ENCODE peak calls at places on chromosomes 11 and 22, in nine cellular contexts. X is suprapubic skin, O is thyroid gland, S is stomach, F is gastrocnemius medialis, U is tibial nerve, Y is heart left ventricle, T is body of pancreas, H is A549. V is an unnamed sample. For H3K4me1, the result is how much of the 10 kb centered on the place peaks cover.

GRCh38 chr11:2107521-2107920 is 31.7 kb downstream of the IGF2 start:
- DNase-seq in S (no peak), O (no peak), X (no peak), F (no peak), T (no peak), U (no peak), Y (no peak), H (no peak), V (peak)

GRCh38 chr11:4890279-4890678 is 8.6 kb downstream of the OR51T1 start:
- DNase-seq in Y (no peak), O (no peak), F (no peak), S (no peak), H (no peak), U (no peak), T (no peak), X (no peak), V (no peak)

GRCh38 chr22:35538801-35539321 is 1.8 kb upstream of the RASD2 start:
- DNase-seq in F (peak), S (no peak), T (peak), X (no peak), U (no peak), Y (no peak), H (peak), O (peak), V (no peak)

GRCh38 chr22:45970709-45971388 is 6.1 kb downstream of the WNT7B start:
- DNase-seq in Y (no peak), T (no peak), O (no peak), F (no peak), X (no peak), U (no peak), S (no peak), H (no peak), V (no peak)

GRCh38 chr22:47375621-47376321 is 613.3 kb downstream of the TBC1D22A start:
- DNase-seq in S (no peak), Y (no peak), F (no peak), U (no peak), H (no peak), T (peak), O (no peak), X (peak), V (peak)

GRCh38 chr11:68447015-68447801 is 13.3 kb upstream of the PPP6R3 start:
- DNase-seq in S (peak), T (peak), H (peak), Y (peak), X (peak), U (peak), O (peak), F (peak), V (peak)

GRCh38 chr11:20000022-20000392 is 160.3 kb downstream of the DBX1 start:
- DNase-seq in H (no peak), Y (no peak), F (no peak), U (no peak), T (no peak), S (no peak), X (no peak), O (no peak), V (no peak)

GRCh38 chr11:60914620-60915249 is 777 bp downstream of the TMEM109 start:
- DNase-seq in F (peak), Y (no peak), S (no peak), U (no peak), H (no peak), O (peak), T (peak), X (no peak), V (no peak)

GRCh38 chr11:8732276-8732675 is 49.7 kb downstream of the RPL27A start:
- DNase-seq in O (peak), X (no peak), F (no peak), U (no peak), Y (no peak), H (no peak), T (no peak), S (no peak), V (peak)

GRCh38 chr22:48045369-48045768 is 1282.9 kb downstream of the TBC1D22A start:
- DNase-seq in S (no peak), U (no peak), O (no peak), H (no peak), X (no peak), Y (no peak), F (no peak), T (no peak), V (no peak)

GRCh38 chr22:17381237-17381913 is 12.1 kb downstream of the CECR2 start:
- DNase-seq in T (no peak), H (no peak), Y (no peak), X (no peak), S (no peak), U (no peak), O (no peak), F (peak), V (no peak)

GRCh38 chr11:3964935-3965511 is 109.6 kb downstream of the STIM1 start:
- DNase-seq in T (no peak), H (no peak), Y (no peak), O (no peak), S (no peak), F (no peak), U (no peak), X (no peak), V (no peak)

GRCh38 chr11:119056397-119056999 is 507 bp downstream of the HYOU1 start:
- DNase-seq in T (peak), Y (no peak), H (no peak), X (peak), S (peak), U (no peak), O (peak), F (peak), V (no peak)

GRCh38 chr11:114276077-114276476 is 20.1 kb upstream of the NNMT start:
- DNase-seq in U (no peak), S (no peak), F (no peak), Y (no peak), T (no peak), H (no peak), X (no peak), O (no peak), V (no peak)

GRCh38 chr22:39084666-39085065 is 7.6 kb downstream of the APOBEC3G start:
- DNase-seq in O (no peak), U (no peak), S (no peak), T (no peak), X (no peak), F (no peak), Y (no peak), H (no peak), V (peak)

GRCh38 chr22:24707477-24707816 is 67.1 kb downstream of the PIWIL3 start:
- DNase-seq in U (no peak), F (no peak), S (no peak), H (peak), T (no peak), O (peak), X (no peak), Y (no peak), V (no peak)

GRCh38 chr11:61756452-61757212 is 4.2 kb downstream of the MYRF start:
- DNase-seq in U (no peak), Y (no peak), H (peak), O (no peak), S (peak), F (no peak), T (peak), X (no peak), V (no peak)

GRCh38 chr11:91871791-91872190 is 352.8 kb upstream of the FAT3 start:
- DNase-seq in T (no peak), H (no peak), U (no peak), Y (no peak), F (no peak), X (no peak), O (no peak), S (no peak), V (no peak)

GRCh38 chr11:1544536-1544935 is 27.5 kb downstream of the DUSP8 start:
- DNase-seq in X (no peak), Y (no peak), O (no peak), F (no peak), T (no peak), U (no peak), H (no peak), S (no peak), V (no peak)

GRCh38 chr22:19691007-19691720 is 23.1 kb upstream of the SEPTIN5 start:
- DNase-seq in U (no peak), F (no peak), T (no peak), Y (no peak), H (no peak), O (no peak), X (no peak), S (no peak), V (no peak)

GRCh38 chr22:41446639-41447434 is at the start of gene TOB2:
- DNase-seq in S (peak), T (peak), X (peak), H (peak), F (peak), O (peak), Y (peak), U (peak), V (peak)

GRCh38 chr11:134045799-134046635 is 22.9 kb upstream of the JAM3 start:
- DNase-seq in S (no peak), Y (no peak), U (no peak), T (no peak), X (peak), F (peak), H (no peak), O (no peak), V (peak)

GRCh38 chr11:44623321-44623715 is 57.9 kb downstream of the CD82 start:
- DNase-seq in T (no peak), O (no peak), Y (peak), S (peak), F (peak), U (no peak), H (no peak), X (peak), V (peak)

GRCh38 chr22:48486163-48486957 is 1341.3 kb downstream of the BRD1 start:
- DNase-seq in T (no peak), H (no peak), F (no peak), U (no peak), Y (no peak), O (no peak), S (no peak), X (no peak), V (peak)

GRCh38 chr11:123173856-123174186 is 21.2 kb downstream of the CLMP start:
- DNase-seq in H (no peak), X (no peak), O (no peak), S (no peak), F (no peak), T (no peak), U (no peak), Y (no peak), V (no peak)
- TF ChIP-seq POLR2A in H (no peak), X (no peak), O (no peak), S (no peak), F (no peak), T (no peak), U (no peak), Y (no peak), V (no peak)

GRCh38 chr11:95104916-95105315 is 15.3 kb downstream of the ENDOD1 start:
- DNase-seq in U (no peak), H (no peak), S (no peak), O (no peak), F (no peak), X (no peak), Y (no peak), T (no peak), V (no peak)

GRCh38 chr11:95104121-95104830 is 14.6 kb downstream of the ENDOD1 start:
- DNase-seq in O (no peak), Y (no peak), X (no peak), S (no peak), U (no peak), F (peak), T (no peak), H (no peak), V (no peak)

GRCh38 chr11:95111923-95112540 is 22.4 kb downstream of the ENDOD1 start:
- DNase-seq in U (no peak), H (no peak), X (no peak), T (no peak), Y (no peak), F (no peak), O (no peak), S (no peak), V (no peak)

GRCh38 chr11:95108159-95108611 is 18.5 kb downstream of the ENDOD1 start:
- DNase-seq in F (peak), T (no peak), Y (peak), X (no peak), S (peak), O (peak), U (no peak), H (peak), V (peak)

GRCh38 chr11:95108671-95109551 is 19.3 kb downstream of the ENDOD1 start:
- DNase-seq in F (no peak), T (no peak), X (no peak), Y (no peak), S (no peak), H (no peak), O (no peak), U (no peak), V (no peak)
- H3K4me1 ChIP-seq in F (half or more), T (under half), X (under half), Y (under half), S (under half), H (under half), O (under half), U (under half), V (half or more)

DNA sequence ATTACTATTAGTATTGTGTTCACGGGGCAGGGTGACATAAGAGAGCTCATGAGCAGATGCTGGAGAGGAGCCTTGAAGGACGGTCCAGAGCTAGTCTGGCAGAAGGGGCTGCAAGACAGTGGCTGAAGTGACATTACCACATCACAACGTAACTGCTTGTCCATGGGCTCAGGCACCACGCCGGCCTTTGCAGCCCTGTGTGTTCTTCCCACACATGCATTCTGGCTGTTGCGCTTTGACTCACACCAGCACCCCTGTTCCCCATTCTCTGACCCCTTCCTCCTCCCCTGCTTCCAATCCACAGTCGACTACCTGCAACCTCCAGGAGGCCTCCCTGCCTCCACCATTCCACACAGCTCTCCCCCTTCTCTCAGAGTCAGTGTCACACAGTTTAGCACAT is 103.3 kb downstream of the ME3 start:
- DNase-seq in Y (no peak), T (no peak), U (no peak), O (no peak), H (no peak), X (no peak), F (no peak), S (no peak), V (no peak)
- H3K4me3 ChIP-seq in Y (no peak), T (no peak), U (no peak), O (no peak), H (no peak), X (no peak), F (no peak), S (no peak), V (no peak)

GRCh38 chr11:46298699-46299424 is 21.4 kb downstream of the CREB3L1 start:
- DNase-seq in F (no peak), S (no peak), O (no peak), Y (no peak), H (peak), U (no peak), X (no peak), T (no peak), V (no peak)

GRCh38 chr11:46295312-46295995 is 18.0 kb downstream of the CREB3L1 start:
- DNase-seq in U (peak), H (no peak), S (peak), F (peak), X (peak), O (peak), Y (peak), T (peak), V (peak)

GRCh38 chr11:46295996-46296519 is 18.6 kb downstream of the CREB3L1 start:
- DNase-seq in X (no peak), F (no peak), Y (no peak), O (no peak), H (no peak), U (no peak), T (no peak), S (no peak), V (no peak)

GRCh38 chr11:46294365-46295309 is 17.2 kb downstream of the CREB3L1 start:
- DNase-seq in S (peak), U (no peak), T (no peak), O (peak), H (no peak), F (no peak), Y (no peak), X (no peak), V (no peak)

GRCh38 chr11:46296520-46297448 is 19.3 kb downstream of the CREB3L1 start:
- DNase-seq in F (no peak), U (no peak), O (no peak), T (peak), H (no peak), S (no peak), Y (peak), X (no peak), V (no peak)
- TF ChIP-seq POLR2A in F (no peak), U (no peak), O (no peak), T (no peak), H (no peak), S (no peak), Y (no peak), X (no peak), V (no peak)

DNA sequence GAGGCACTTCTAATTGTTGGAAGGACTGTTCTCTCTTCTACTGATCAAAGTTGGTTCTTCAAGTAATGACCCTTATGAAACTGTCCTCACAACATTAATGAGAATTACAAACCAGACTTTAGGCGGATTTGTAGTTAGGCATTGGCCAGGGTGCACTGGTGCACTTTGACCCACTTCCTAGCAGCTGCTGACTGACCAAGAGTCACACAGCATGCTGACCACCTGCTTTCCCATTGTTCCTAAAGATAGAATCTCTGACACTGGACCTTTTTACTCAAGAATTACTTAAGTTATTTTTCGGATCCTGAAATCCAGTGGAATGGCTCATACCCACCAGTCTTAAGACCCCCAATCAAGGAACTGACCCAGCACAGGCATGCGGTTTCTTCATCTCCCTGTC is 264.0 kb downstream of the ST3GAL4 start:
- DNase-seq in X (no peak), O (no peak), H (no peak), U (no peak), Y (no peak), S (no peak), F (no peak), T (no peak), V (no peak)
- H3K4me1 ChIP-seq in X (under half), O (under half), H (under half), U (under half), Y (under half), S (under half), F (under half), T (under half), V (under half)

DNA sequence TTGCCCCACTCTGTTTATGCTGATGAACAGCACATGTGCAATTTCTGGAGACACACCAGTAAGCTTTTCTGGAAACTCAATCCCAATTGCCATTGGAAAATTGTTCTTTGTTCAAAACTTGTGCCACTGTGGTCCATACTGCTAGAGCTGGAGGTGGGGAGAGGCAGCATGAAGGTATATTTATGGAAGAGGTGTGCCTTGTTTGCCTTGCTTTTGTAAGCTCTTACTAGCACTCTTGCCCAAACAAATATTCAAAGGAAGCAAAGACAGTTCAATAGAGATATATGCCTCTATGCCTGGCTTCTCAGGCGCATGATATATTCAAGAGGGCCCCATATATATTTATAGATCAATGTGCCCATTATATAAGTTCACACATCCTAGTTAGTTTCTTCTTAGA is 42.7 kb downstream of the TIMP3 start:
- DNase-seq in X (no peak), F (no peak), O (no peak), H (no peak), S (no peak), U (no peak), T (no peak), Y (no peak), V (no peak)
- H3K4me3 ChIP-seq in X (no peak), F (no peak), O (no peak), H (no peak), S (no peak), U (no peak), T (no peak), Y (no peak), V (no peak)

GRCh38 chr22:50114221-50114981 is 24.6 kb downstream of the MOV10L1 start:
- DNase-seq in F (no peak), S (no peak), X (no peak), Y (no peak), U (no peak), H (no peak), O (peak), T (no peak), V (no peak)

GRCh38 chr22:50118557-50119168 is 28.9 kb downstream of the MOV10L1 start:
- DNase-seq in T (no peak), U (no peak), H (peak), X (no peak), F (no peak), S (no peak), O (no peak), Y (no peak), V (no peak)

GRCh38 chr22:50117168-50117762 is 27.5 kb downstream of the MOV10L1 start:
- DNase-seq in Y (no peak), S (no peak), H (no peak), F (no peak), U (no peak), O (no peak), X (no peak), T (no peak), V (no peak)

GRCh38 chr22:50118129-50118528 is 28.3 kb downstream of the MOV10L1 start:
- DNase-seq in U (no peak), Y (no peak), S (no peak), T (no peak), O (no peak), H (no peak), X (no peak), F (no peak), V (no peak)

GRCh38 chr22:50115693-50116092 is 25.9 kb downstream of the MOV10L1 start:
- DNase-seq in U (no peak), F (no peak), S (no peak), X (no peak), O (peak), T (peak), H (no peak), Y (no peak), V (no peak)
- TF ChIP-seq POLR2A in U (no peak), F (no peak), S (no peak), X (no peak), O (no peak), T (no peak), H (no peak), Y (no peak), V (no peak)

DNA sequence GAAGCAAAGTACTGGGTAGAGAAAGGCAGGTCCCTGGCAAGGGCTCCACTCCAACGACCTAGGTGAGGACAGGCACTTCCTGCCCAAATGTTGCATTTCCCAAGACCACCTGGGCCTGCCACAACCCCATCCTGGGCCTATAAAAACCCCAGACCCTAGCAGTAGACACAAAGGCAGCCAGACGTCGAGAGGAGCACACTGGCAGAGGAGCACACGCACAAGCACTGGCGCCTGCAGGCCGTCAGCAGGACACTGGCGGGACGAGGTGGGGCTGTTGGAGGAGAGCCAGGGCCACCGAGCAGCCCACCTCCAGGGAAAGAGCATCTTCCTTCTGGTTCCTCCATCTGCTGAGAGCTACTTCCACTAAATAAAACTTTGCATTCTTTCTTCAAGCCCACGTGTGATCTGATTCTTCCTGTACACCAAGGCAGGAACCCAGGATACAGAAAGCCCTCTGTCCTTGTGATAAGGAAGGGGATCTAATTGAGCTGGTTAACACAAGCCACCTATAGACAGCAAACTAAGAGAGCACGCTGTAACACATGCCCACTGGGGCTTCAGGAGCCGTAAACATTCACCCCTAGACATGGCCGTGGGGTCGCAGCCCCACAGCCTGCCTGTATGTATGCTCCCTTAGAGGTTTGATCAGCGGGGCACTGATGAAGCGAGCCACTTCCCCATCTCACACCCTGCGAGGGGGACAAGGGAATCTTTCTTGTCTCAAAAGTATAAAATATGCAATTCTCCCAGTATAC is 89.7 kb upstream of the MTMR2 start:
- DNase-seq in T (no peak), Y (no peak), S (no peak), F (no peak), O (no peak), X (no peak), U (no peak), H (no peak), V (peak)
- H3K4me1 ChIP-seq in T (under half), Y (under half), S (under half), F (under half), O (under half), X (under half), U (under half), H (under half), V (under half)